ENCODE peak calls at places on chromosomes 6 and 20, in six cellular contexts. H is MM.1S, Z is lung, A is tibial nerve, N is breast epithelium, I is right lobe of liver. E is an unnamed sample.

GRCh38 chr20:47051936-47052566 is 157.4 kb downstream of the EYA2 start:
- DNase-seq in H (no peak), Z (no peak), A (no peak), N (no peak), I (no peak), E (no peak)

GRCh38 chr20:3165473-3166337 is 6.0 kb upstream of the FASTKD5 start:
- DNase-seq in H (no peak), Z (no peak), A (no peak), N (no peak), I (peak; percentile 66), E (peak; percentile 91)

GRCh38 chr6:136063095-136063494 is 187.0 kb downstream of the MTFR2 start:
- DNase-seq in H (no peak), Z (no peak), A (no peak), N (no peak), I (no peak), E (no peak)

GRCh38 chr6:5843078-5843477 is 163.6 kb downstream of the NRN1 start:
- DNase-seq in H (no peak), Z (no peak), A (no peak), N (no peak), I (no peak), E (no peak)

GRCh38 chr6:141202641-141203040 is 930.1 kb upstream of the GJE1 start:
- DNase-seq in H (no peak), Z (no peak), A (no peak), N (no peak), I (no peak), E (no peak)

GRCh38 chr6:109456710-109457595 is 1.4 kb upstream of the MICAL1 start:
- DNase-seq in H (no peak), Z (peak; percentile 74), A (no peak), N (no peak), I (no peak), E (peak; percentile 85)

GRCh38 chr6:15561447-15562199 is 101.2 kb downstream of the DTNBP1 start:
- DNase-seq in H (no peak), Z (no peak), A (no peak), N (no peak), I (no peak), E (no peak)

GRCh38 chr6:52136934-52137467 is 49.2 kb upstream of the IL17A start:
- DNase-seq in H (no peak), Z (no peak), A (no peak), N (no peak), I (no peak), E (no peak)

GRCh38 chr20:8049321-8049720 is 29.8 kb upstream of the TMX4 start:
- DNase-seq in H (no peak), Z (no peak), A (no peak), N (no peak), I (no peak), E (no peak)

GRCh38 chr6:37279366-37280134 is 21.6 kb upstream of the TMEM217 start:
- DNase-seq in H (no peak), Z (no peak), A (no peak), N (no peak), I (peak; percentile 86), E (no peak)

GRCh38 chr6:53541900-53542299 is 3.0 kb downstream of the GCLC start:
- DNase-seq in H (no peak), Z (no peak), A (no peak), N (no peak), I (no peak), E (no peak)

GRCh38 chr6:136035378-136036070 is 184.0 kb downstream of the PDE7B start:
- DNase-seq in H (no peak), Z (no peak), A (no peak), N (no peak), I (no peak), E (no peak)

GRCh38 chr6:36897629-36898028 is 11.9 kb downstream of the C6orf89 start:
- DNase-seq in H (no peak), Z (no peak), A (no peak), N (no peak), I (no peak), E (no peak)

GRCh38 chr20:63023071-63023835 is 16.5 kb upstream of the BHLHE23 start:
- DNase-seq in H (no peak), Z (no peak), A (no peak), N (no peak), I (peak; percentile 42), E (peak; percentile 25)

GRCh38 chr6:118488631-118489030 is 59.5 kb upstream of the PLN start:
- DNase-seq in H (no peak), Z (no peak), A (no peak), N (no peak), I (no peak), E (no peak)

GRCh38 chr20:59940956-59941294 is 736 bp downstream of the FAM217B start:
- DNase-seq in H (no peak), Z (no peak), A (no peak), N (no peak), I (no peak), E (no peak)

GRCh38 chr20:57460781-57461465 is 64.0 kb downstream of the CTCFL start:
- DNase-seq in H (no peak), Z (no peak), A (no peak), N (no peak), I (no peak), E (no peak)

GRCh38 chr20:53725575-53725970 is 131.9 kb upstream of the ZNF217 start:
- DNase-seq in H (no peak), Z (no peak), A (no peak), N (no peak), I (no peak), E (no peak)

GRCh38 chr6:105094133-105094640 is 85.6 kb downstream of the POPDC3 start:
- DNase-seq in H (no peak), Z (no peak), A (no peak), N (no peak), I (no peak), E (no peak)

GRCh38 chr6:154567695-154568220 is 57.3 kb upstream of the CNKSR3 start:
- DNase-seq in H (no peak), Z (no peak), A (no peak), N (no peak), I (no peak), E (no peak)

GRCh38 chr20:2671977-2672376 is 8.0 kb upstream of the IDH3B start:
- DNase-seq in H (no peak), Z (no peak), A (no peak), N (no peak), I (no peak), E (no peak)

GRCh38 chr6:54981647-54982046 is 135.1 kb downstream of the FAM83B start:
- DNase-seq in H (no peak), Z (no peak), A (no peak), N (no peak), I (no peak), E (no peak)

GRCh38 chr6:119276211-119276610 is 73.3 kb downstream of the MAN1A1 start:
- DNase-seq in H (no peak), Z (no peak), A (no peak), N (no peak), I (no peak), E (no peak)

GRCh38 chr6:14739830-14740229 is 506.0 kb upstream of the JARID2 start:
- DNase-seq in H (no peak), Z (no peak), A (no peak), N (no peak), I (no peak), E (no peak)

GRCh38 chr6:170011233-170012142 is 260.1 kb downstream of the ERMARD start:
- DNase-seq in H (no peak), Z (no peak), A (no peak), N (no peak), I (peak; percentile 74), E (peak; percentile 83)

GRCh38 chr20:56091635-56092180 is 86.4 kb upstream of the CBLN4 start:
- DNase-seq in H (no peak), Z (no peak), A (no peak), N (no peak), I (no peak), E (no peak)
- H3K9me3 ChIP-seq in H (no peaks in the 10 kb centered on the region), Z (peaks cover 6% of the 10 kb centered on the region), A (peaks cover 15% of the 10 kb centered on the region), N (peaks cover 29% of the 10 kb centered on the region), I (no peaks in the 10 kb centered on the region), E (no peaks in the 10 kb centered on the region)

GRCh38 chr6:43229803-43230239 is 540 bp upstream of the DNPH1 start:
- DNase-seq in H (no peak), Z (no peak), A (no peak), N (no peak), I (no peak), E (no peak)
- H3K27ac ChIP-seq in H (no peak overlapping the region), Z (no peak overlapping the region), A (peak overlapping the region; percentile 74), N (no peak overlapping the region), I (no peak overlapping the region), E (no peak overlapping the region)

GRCh38 chr20:49285233-49285668 is 7.4 kb upstream of the ZNFX1 start:
- DNase-seq in H (no peak), Z (no peak), A (no peak), N (no peak), I (no peak), E (no peak)
- H3K9me3 ChIP-seq in H (no peaks in the 10 kb centered on the region), Z (no peaks in the 10 kb centered on the region), A (peaks cover 70% of the 10 kb centered on the region), N (peaks cover 81% of the 10 kb centered on the region), I (no peaks in the 10 kb centered on the region), E (peaks cover 15% of the 10 kb centered on the region)

GRCh38 chr6:147904416-147904815 is 395.9 kb downstream of the SAMD5 start:
- DNase-seq in H (no peak), Z (no peak), A (no peak), N (no peak), I (no peak), E (no peak)

GRCh38 chr6:147903321-147903720 is 394.8 kb downstream of the SAMD5 start:
- DNase-seq in H (no peak), Z (no peak), A (no peak), N (no peak), I (no peak), E (no peak)

GRCh38 chr6:147906361-147906760 is 397.9 kb downstream of the SAMD5 start:
- DNase-seq in H (no peak), Z (no peak), A (no peak), N (no peak), I (no peak), E (no peak)

GRCh38 chr6:147903931-147904330 is 395.4 kb downstream of the SAMD5 start:
- DNase-seq in H (no peak), Z (no peak), A (no peak), N (no peak), I (no peak), E (no peak)

DNA sequence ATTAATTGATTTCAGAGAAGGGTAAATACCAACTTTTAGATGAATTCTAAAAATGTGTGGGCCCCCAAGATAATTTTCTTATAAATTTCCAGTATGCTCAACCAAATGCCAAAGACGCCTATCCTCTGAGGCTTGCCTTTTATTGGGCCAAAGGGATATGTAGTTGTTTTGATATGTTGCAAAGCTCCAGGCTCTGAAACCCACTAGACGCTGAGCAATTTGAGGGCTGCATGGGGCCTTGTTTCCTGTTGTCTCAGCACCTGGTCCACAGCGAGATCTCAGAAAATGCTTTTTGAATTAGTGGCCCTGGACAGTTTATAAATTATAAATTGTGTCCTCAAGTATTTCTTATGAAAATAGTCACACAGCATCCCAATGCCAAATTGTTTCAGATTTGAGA is 397.2 kb downstream of the SAMD5 start:
- DNase-seq in H (no peak), Z (no peak), A (no peak), N (no peak), I (no peak), E (no peak)
- H3K27ac ChIP-seq in H (no peak overlapping the region), Z (no peak overlapping the region), A (no peak overlapping the region), N (no peak overlapping the region), I (no peak overlapping the region), E (no peak overlapping the region)

DNA sequence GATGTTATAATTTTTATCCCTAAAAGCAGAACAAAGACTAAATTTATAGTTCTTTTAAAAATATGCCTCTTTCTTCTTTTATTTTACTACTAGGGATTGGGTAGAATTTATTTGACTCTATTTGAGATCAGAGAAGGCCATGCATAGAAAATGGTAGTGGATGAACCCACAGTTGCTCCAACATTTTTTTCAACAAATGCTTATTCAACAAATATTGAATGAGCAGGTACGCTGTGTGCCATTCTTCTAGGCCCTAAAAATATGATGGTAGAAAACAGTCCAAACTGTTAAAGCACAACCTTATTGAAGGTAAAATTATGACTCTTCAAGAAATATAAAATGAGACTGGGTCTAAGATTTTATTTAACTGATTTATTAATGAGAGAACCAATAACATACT is 30.0 kb downstream of the OTOR start:
- DNase-seq in H (no peak), Z (no peak), A (no peak), N (no peak), I (no peak), E (no peak)
- H3K9me3 ChIP-seq in H (no peaks in the 10 kb centered on the region), Z (peaks cover 5% of the 10 kb centered on the region), A (peaks cover 20% of the 10 kb centered on the region), N (peaks cover 10% of the 10 kb centered on the region), I (no peaks in the 10 kb centered on the region), E (no peaks in the 10 kb centered on the region)